ENCODE peak calls at places on chromosomes 4 and X, in ten cellular contexts. One of them, this sample, is unnamed.
A peak's percentile ranks its signal among the peaks of the same experiment; 100 is the strongest.

GRCh38 chr4:90537491-90537890 is 410.3 kb downstream of the CCSER1 start:
- DNase-seq in fibroblast of lung: peak; percentile 14
- DNase-seq in cardiac muscle cell: no peak
- DNase-seq in upper lobe of right lung: no peak
- DNase-seq in tibial nerve: no peak
- DNase-seq in suprapubic skin: no peak
- DNase-seq in CD8-positive, alpha-beta memory T cell: no peak
- DNase-seq in endodermal cell: no peak
- DNase-seq in RWPE1: no peak
- DNase-seq in HL-60: no peak
- DNase-seq in this sample: no peak

GRCh38 chr4:124806403-124806802 is 93.9 kb upstream of the ANKRD50 start:
- DNase-seq in HL-60: no peak
- DNase-seq in tibial nerve: no peak
- DNase-seq in suprapubic skin: no peak
- DNase-seq in endodermal cell: no peak
- DNase-seq in cardiac muscle cell: no peak
- DNase-seq in upper lobe of right lung: no peak
- DNase-seq in fibroblast of lung: peak; percentile 83
- DNase-seq in CD8-positive, alpha-beta memory T cell: no peak
- DNase-seq in RWPE1: peak; percentile 2
- DNase-seq in this sample: no peak

GRCh38 chr4:73451404-73451803 is 15.4 kb downstream of the AFP start:
- DNase-seq in HL-60: no peak
- DNase-seq in CD8-positive, alpha-beta memory T cell: no peak
- DNase-seq in fibroblast of lung: peak; percentile 84
- DNase-seq in tibial nerve: no peak
- DNase-seq in suprapubic skin: no peak
- DNase-seq in cardiac muscle cell: no peak
- DNase-seq in RWPE1: no peak
- DNase-seq in upper lobe of right lung: no peak
- DNase-seq in endodermal cell: peak; percentile 85
- DNase-seq in this sample: no peak

GRCh38 chrX:39613508-39613921 is 484.2 kb downstream of the BCOR start:
- DNase-seq in RWPE1: peak; percentile 20
- DNase-seq in cardiac muscle cell: peak; percentile 22
- DNase-seq in tibial nerve: no peak
- DNase-seq in endodermal cell: peak; percentile 81
- DNase-seq in suprapubic skin: no peak
- DNase-seq in HL-60: no peak
- DNase-seq in CD8-positive, alpha-beta memory T cell: peak; percentile 6
- DNase-seq in fibroblast of lung: peak; percentile 16
- DNase-seq in upper lobe of right lung: no peak
- DNase-seq in this sample: no peak

GRCh38 chr4:5051210-5051691 is at the start of gene STK32B:
- DNase-seq in tibial nerve: peak; percentile 24
- DNase-seq in RWPE1: peak; percentile 46
- DNase-seq in suprapubic skin: peak; percentile 77
- DNase-seq in HL-60: peak; percentile 8
- DNase-seq in fibroblast of lung: peak; percentile 84
- DNase-seq in CD8-positive, alpha-beta memory T cell: no peak
- DNase-seq in cardiac muscle cell: peak; percentile 61
- DNase-seq in upper lobe of right lung: peak; percentile 81
- DNase-seq in endodermal cell: peak; percentile 88
- DNase-seq in this sample: no peak

GRCh38 chr4:76219299-76220055 is 5.9 kb upstream of the SCARB2 start:
- DNase-seq in fibroblast of lung: peak; percentile 14
- DNase-seq in CD8-positive, alpha-beta memory T cell: no peak
- DNase-seq in cardiac muscle cell: no peak
- DNase-seq in suprapubic skin: no peak
- DNase-seq in endodermal cell: no peak
- DNase-seq in upper lobe of right lung: no peak
- DNase-seq in HL-60: peak; percentile 42
- DNase-seq in tibial nerve: no peak
- DNase-seq in RWPE1: peak; percentile 44
- DNase-seq in this sample: no peak

GRCh38 chr4:123381996-123382395 is 14.6 kb upstream of the SPRY1 start:
- DNase-seq in suprapubic skin: no peak
- DNase-seq in HL-60: no peak
- DNase-seq in cardiac muscle cell: no peak
- DNase-seq in RWPE1: no peak
- DNase-seq in tibial nerve: no peak
- DNase-seq in CD8-positive, alpha-beta memory T cell: no peak
- DNase-seq in fibroblast of lung: peak; percentile 57
- DNase-seq in endodermal cell: no peak
- DNase-seq in upper lobe of right lung: no peak
- DNase-seq in this sample: no peak

GRCh38 chrX:11180571-11180970 is 69.4 kb downstream of the HCCS start:
- DNase-seq in RWPE1: peak; percentile 3
- DNase-seq in HL-60: no peak
- DNase-seq in CD8-positive, alpha-beta memory T cell: no peak
- DNase-seq in cardiac muscle cell: no peak
- DNase-seq in upper lobe of right lung: no peak
- DNase-seq in suprapubic skin: no peak
- DNase-seq in fibroblast of lung: peak; percentile 13
- DNase-seq in endodermal cell: no peak
- DNase-seq in tibial nerve: no peak
- DNase-seq in this sample: no peak

GRCh38 chrX:97704881-97705280 is 821.2 kb downstream of the RPA4 start:
- DNase-seq in cardiac muscle cell: no peak
- DNase-seq in fibroblast of lung: no peak
- DNase-seq in suprapubic skin: no peak
- DNase-seq in tibial nerve: no peak
- DNase-seq in upper lobe of right lung: no peak
- DNase-seq in endodermal cell: no peak
- DNase-seq in HL-60: no peak
- DNase-seq in RWPE1: no peak
- DNase-seq in CD8-positive, alpha-beta memory T cell: no peak
- DNase-seq in this sample: no peak

GRCh38 chr4:25862411-25863346 is at the start of gene SEL1L3:
- DNase-seq in tibial nerve: no peak
- DNase-seq in fibroblast of lung: no peak
- DNase-seq in HL-60: no peak
- DNase-seq in RWPE1: peak; percentile 30
- DNase-seq in upper lobe of right lung: peak; percentile 89
- DNase-seq in endodermal cell: peak; percentile 86
- DNase-seq in cardiac muscle cell: peak; percentile 56
- DNase-seq in suprapubic skin: no peak
- DNase-seq in CD8-positive, alpha-beta memory T cell: peak; percentile 43
- DNase-seq in this sample: peak; percentile 37

GRCh38 chr4:79164961-79165610 is 160.8 kb downstream of the NAA11 start:
- DNase-seq in endodermal cell: peak; percentile 46
- DNase-seq in CD8-positive, alpha-beta memory T cell: no peak
- DNase-seq in fibroblast of lung: no peak
- DNase-seq in RWPE1: no peak
- DNase-seq in suprapubic skin: no peak
- DNase-seq in cardiac muscle cell: no peak
- DNase-seq in upper lobe of right lung: no peak
- DNase-seq in tibial nerve: no peak
- DNase-seq in HL-60: peak; percentile 65
- DNase-seq in this sample: no peak

GRCh38 chrX:41607264-41607832 is 81.4 kb upstream of the GPR34 start:
- DNase-seq in CD8-positive, alpha-beta memory T cell: no peak
- DNase-seq in tibial nerve: no peak
- DNase-seq in suprapubic skin: no peak
- DNase-seq in endodermal cell: no peak
- DNase-seq in upper lobe of right lung: no peak
- DNase-seq in HL-60: no peak
- DNase-seq in cardiac muscle cell: no peak
- DNase-seq in RWPE1: no peak
- DNase-seq in fibroblast of lung: no peak
- DNase-seq in this sample: no peak

GRCh38 chrX:14095702-14096101 is 66.0 kb upstream of the GEMIN8 start:
- DNase-seq in cardiac muscle cell: peak; percentile 57
- DNase-seq in tibial nerve: no peak
- DNase-seq in fibroblast of lung: peak; percentile 32
- DNase-seq in upper lobe of right lung: no peak
- DNase-seq in endodermal cell: peak; percentile 74
- DNase-seq in CD8-positive, alpha-beta memory T cell: peak; percentile 15
- DNase-seq in RWPE1: peak; percentile 23
- DNase-seq in suprapubic skin: no peak
- DNase-seq in HL-60: peak; percentile 42
- DNase-seq in this sample: peak; percentile 11

GRCh38 chr4:26083987-26084386 is 170.0 kb downstream of the SMIM20 start:
- DNase-seq in tibial nerve: no peak
- DNase-seq in cardiac muscle cell: peak; percentile 15
- DNase-seq in suprapubic skin: no peak
- DNase-seq in fibroblast of lung: peak; percentile 96
- DNase-seq in upper lobe of right lung: no peak
- DNase-seq in CD8-positive, alpha-beta memory T cell: no peak
- DNase-seq in RWPE1: peak; percentile 86
- DNase-seq in endodermal cell: no peak
- DNase-seq in HL-60: no peak
- DNase-seq in this sample: no peak

GRCh38 chrX:147803948-147804347 is 107.8 kb upstream of the FMR1 start:
- DNase-seq in HL-60: peak; percentile 34
- DNase-seq in suprapubic skin: no peak
- DNase-seq in upper lobe of right lung: no peak
- DNase-seq in CD8-positive, alpha-beta memory T cell: no peak
- DNase-seq in fibroblast of lung: no peak
- DNase-seq in RWPE1: peak; percentile 4
- DNase-seq in cardiac muscle cell: peak; percentile 34
- DNase-seq in tibial nerve: no peak
- DNase-seq in endodermal cell: no peak
- DNase-seq in this sample: no peak

GRCh38 chrX:45347877-45348675 is 147.4 kb upstream of the DIPK2B start:
- DNase-seq in RWPE1: no peak
- DNase-seq in tibial nerve: no peak
- DNase-seq in cardiac muscle cell: no peak
- DNase-seq in suprapubic skin: no peak
- DNase-seq in fibroblast of lung: peak; percentile 66
- DNase-seq in HL-60: no peak
- DNase-seq in CD8-positive, alpha-beta memory T cell: no peak
- DNase-seq in upper lobe of right lung: no peak
- DNase-seq in endodermal cell: no peak
- DNase-seq in this sample: no peak

GRCh38 chrX:45351478-45351877 is 150.8 kb upstream of the DIPK2B start:
- DNase-seq in HL-60: no peak
- DNase-seq in endodermal cell: no peak
- DNase-seq in suprapubic skin: no peak
- DNase-seq in upper lobe of right lung: no peak
- DNase-seq in tibial nerve: no peak
- DNase-seq in fibroblast of lung: peak; percentile 81
- DNase-seq in RWPE1: peak; percentile 2
- DNase-seq in cardiac muscle cell: no peak
- DNase-seq in CD8-positive, alpha-beta memory T cell: no peak
- DNase-seq in this sample: no peak

GRCh38 chrX:45358417-45358816 is 157.7 kb upstream of the DIPK2B start:
- DNase-seq in endodermal cell: no peak
- DNase-seq in CD8-positive, alpha-beta memory T cell: no peak
- DNase-seq in HL-60: no peak
- DNase-seq in cardiac muscle cell: no peak
- DNase-seq in RWPE1: no peak
- DNase-seq in suprapubic skin: no peak
- DNase-seq in upper lobe of right lung: no peak
- DNase-seq in fibroblast of lung: no peak
- DNase-seq in tibial nerve: no peak
- DNase-seq in this sample: no peak

GRCh38 chrX:45353462-45353861 is 152.8 kb upstream of the DIPK2B start:
- DNase-seq in HL-60: no peak
- DNase-seq in upper lobe of right lung: no peak
- DNase-seq in endodermal cell: no peak
- DNase-seq in RWPE1: no peak
- DNase-seq in tibial nerve: no peak
- DNase-seq in cardiac muscle cell: no peak
- DNase-seq in CD8-positive, alpha-beta memory T cell: no peak
- DNase-seq in suprapubic skin: no peak
- DNase-seq in fibroblast of lung: peak; percentile 78
- DNase-seq in this sample: no peak

GRCh38 chrX:45352588-45352987 is 151.9 kb upstream of the DIPK2B start:
- DNase-seq in HL-60: no peak
- DNase-seq in suprapubic skin: no peak
- DNase-seq in RWPE1: no peak
- DNase-seq in upper lobe of right lung: no peak
- DNase-seq in tibial nerve: no peak
- DNase-seq in cardiac muscle cell: no peak
- DNase-seq in CD8-positive, alpha-beta memory T cell: no peak
- DNase-seq in fibroblast of lung: no peak
- DNase-seq in endodermal cell: no peak
- DNase-seq in this sample: no peak
- H3K27ac ChIP-seq in HL-60: no peak overlapping the region
- H3K27ac ChIP-seq in suprapubic skin: no peak overlapping the region
- H3K27ac ChIP-seq in RWPE1: no peak overlapping the region
- H3K27ac ChIP-seq in upper lobe of right lung: no peak overlapping the region
- H3K27ac ChIP-seq in tibial nerve: no peak overlapping the region
- H3K27ac ChIP-seq in cardiac muscle cell: no peak overlapping the region
- H3K27ac ChIP-seq in CD8-positive, alpha-beta memory T cell: no peak overlapping the region
- H3K27ac ChIP-seq in fibroblast of lung: no peak overlapping the region
- H3K27ac ChIP-seq in endodermal cell: no peak overlapping the region
- H3K27ac ChIP-seq in this sample: no peak overlapping the region

GRCh38 chr4:157221895-157222763 is 1.6 kb downstream of the GRIA2 start:
- DNase-seq in HL-60: no peak
- DNase-seq in CD8-positive, alpha-beta memory T cell: no peak
- DNase-seq in cardiac muscle cell: peak; percentile 53
- DNase-seq in RWPE1: no peak
- DNase-seq in tibial nerve: no peak
- DNase-seq in endodermal cell: peak; percentile 87
- DNase-seq in fibroblast of lung: peak; percentile 35
- DNase-seq in suprapubic skin: no peak
- DNase-seq in upper lobe of right lung: no peak
- DNase-seq in this sample: no peak
- H3K27ac ChIP-seq in HL-60: no peak overlapping the region
- H3K27ac ChIP-seq in CD8-positive, alpha-beta memory T cell: no peak overlapping the region
- H3K27ac ChIP-seq in cardiac muscle cell: no peak overlapping the region
- H3K27ac ChIP-seq in RWPE1: no peak overlapping the region
- H3K27ac ChIP-seq in tibial nerve: peak overlapping the region; percentile 72
- H3K27ac ChIP-seq in endodermal cell: peak overlapping the region; percentile 40
- H3K27ac ChIP-seq in fibroblast of lung: no peak overlapping the region
- H3K27ac ChIP-seq in suprapubic skin: peak overlapping the region; percentile 28
- H3K27ac ChIP-seq in upper lobe of right lung: no peak overlapping the region
- H3K27ac ChIP-seq in this sample: no peak overlapping the region

GRCh38 chrX:49166914-49167739 is 4.6 kb downstream of the MAGIX start:
- DNase-seq in upper lobe of right lung: peak; percentile 82
- DNase-seq in suprapubic skin: peak; percentile 83
- DNase-seq in endodermal cell: peak; percentile 53
- DNase-seq in cardiac muscle cell: peak; percentile 53
- DNase-seq in HL-60: peak; percentile 93
- DNase-seq in CD8-positive, alpha-beta memory T cell: peak; percentile 54
- DNase-seq in tibial nerve: peak; percentile 24
- DNase-seq in fibroblast of lung: peak; percentile 85
- DNase-seq in RWPE1: no peak
- DNase-seq in this sample: peak; percentile 69
- H3K27ac ChIP-seq in upper lobe of right lung: peak overlapping the region; percentile 87
- H3K27ac ChIP-seq in suprapubic skin: peak overlapping the region; percentile 93
- H3K27ac ChIP-seq in endodermal cell: no peak overlapping the region
- H3K27ac ChIP-seq in cardiac muscle cell: peak overlapping the region; percentile 79
- H3K27ac ChIP-seq in HL-60: peak overlapping the region; percentile 96
- H3K27ac ChIP-seq in CD8-positive, alpha-beta memory T cell: peak overlapping the region; percentile 79
- H3K27ac ChIP-seq in tibial nerve: peak overlapping the region; percentile 92
- H3K27ac ChIP-seq in fibroblast of lung: peak overlapping the region; percentile 86
- H3K27ac ChIP-seq in RWPE1: peak overlapping the region; percentile 100
- H3K27ac ChIP-seq in this sample: peak overlapping the region; percentile 77

DNA sequence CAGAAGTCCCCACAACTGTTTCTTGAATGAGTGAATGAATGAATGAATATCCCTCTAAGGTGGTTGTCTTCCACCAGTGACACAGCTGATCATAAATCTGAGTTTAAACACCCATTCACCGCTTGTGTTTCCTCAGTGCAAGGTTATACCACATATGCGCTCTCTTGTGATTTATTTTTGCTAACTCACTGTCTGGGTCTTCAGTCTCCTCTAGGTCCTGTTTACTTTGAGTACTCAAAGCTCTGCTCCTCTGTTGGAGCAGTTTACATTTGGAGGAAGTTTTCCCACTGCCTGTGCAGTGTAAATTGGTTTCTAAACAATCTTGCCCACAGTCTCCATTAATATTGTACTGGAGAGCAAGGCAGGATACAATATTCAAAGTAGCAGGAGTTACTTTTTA is 212.7 kb upstream of the JADE1 start:
- DNase-seq in endodermal cell: no peak
- DNase-seq in RWPE1: no peak
- DNase-seq in suprapubic skin: no peak
- DNase-seq in HL-60: no peak
- DNase-seq in tibial nerve: no peak
- DNase-seq in cardiac muscle cell: no peak
- DNase-seq in upper lobe of right lung: no peak
- DNase-seq in CD8-positive, alpha-beta memory T cell: no peak
- DNase-seq in fibroblast of lung: no peak
- DNase-seq in this sample: no peak
- H3K27ac ChIP-seq in endodermal cell: no peak overlapping the region
- H3K27ac ChIP-seq in RWPE1: no peak overlapping the region
- H3K27ac ChIP-seq in suprapubic skin: no peak overlapping the region
- H3K27ac ChIP-seq in HL-60: no peak overlapping the region
- H3K27ac ChIP-seq in tibial nerve: no peak overlapping the region
- H3K27ac ChIP-seq in cardiac muscle cell: no peak overlapping the region
- H3K27ac ChIP-seq in upper lobe of right lung: no peak overlapping the region
- H3K27ac ChIP-seq in CD8-positive, alpha-beta memory T cell: no peak overlapping the region
- H3K27ac ChIP-seq in fibroblast of lung: no peak overlapping the region
- H3K27ac ChIP-seq in this sample: no peak overlapping the region